ENCODE peak calls at places on chromosomes 16 and 17, in five cellular contexts. One of them, this sample, is unnamed.

GRCh38 chr17:57671546-57672204 is 73.4 kb downstream of the CCDC182 start:
- DNase-seq in germinal center: peak
- DNase-seq in activated naive CD4-positive, alpha-beta T cell: peak
- DNase-seq in hepatic stellate cell: peak
- DNase-seq in head of caudate nucleus: peak
- DNase-seq in this sample: peak

GRCh38 chr16:548586-548985 is 11.6 kb upstream of the PRR35 start:
- DNase-seq in germinal center: no peak
- DNase-seq in head of caudate nucleus: no peak
- DNase-seq in activated naive CD4-positive, alpha-beta T cell: no peak
- DNase-seq in hepatic stellate cell: no peak
- DNase-seq in this sample: no peak

GRCh38 chr16:57867000-57867561 is 64.8 kb upstream of the KIFC3 start:
- DNase-seq in germinal center: no peak
- DNase-seq in head of caudate nucleus: no peak
- DNase-seq in activated naive CD4-positive, alpha-beta T cell: no peak
- DNase-seq in hepatic stellate cell: no peak
- DNase-seq in this sample: no peak

GRCh38 chr17:34365340-34365739 is 2.3 kb upstream of the CCL1 start:
- DNase-seq in hepatic stellate cell: no peak
- DNase-seq in germinal center: no peak
- DNase-seq in head of caudate nucleus: no peak
- DNase-seq in activated naive CD4-positive, alpha-beta T cell: no peak
- DNase-seq in this sample: no peak

GRCh38 chr17:78716814-78717393 is 65.2 kb downstream of the CYTH1 start:
- DNase-seq in hepatic stellate cell: peak
- DNase-seq in germinal center: no peak
- DNase-seq in head of caudate nucleus: peak
- DNase-seq in activated naive CD4-positive, alpha-beta T cell: no peak
- DNase-seq in this sample: peak

GRCh38 chr17:48588519-48588918 is 1.5 kb downstream of the HOXB3 start:
- DNase-seq in head of caudate nucleus: no peak
- DNase-seq in germinal center: no peak
- DNase-seq in hepatic stellate cell: no peak
- DNase-seq in activated naive CD4-positive, alpha-beta T cell: no peak
- DNase-seq in this sample: no peak

GRCh38 chr16:88478115-88478514 is 25.0 kb downstream of the ZFPM1 start:
- DNase-seq in activated naive CD4-positive, alpha-beta T cell: peak
- DNase-seq in germinal center: no peak
- DNase-seq in hepatic stellate cell: no peak
- DNase-seq in head of caudate nucleus: no peak
- DNase-seq in this sample: no peak

GRCh38 chr16:18933501-18933900 is 7.3 kb upstream of the SMG1 start:
- DNase-seq in hepatic stellate cell: no peak
- DNase-seq in head of caudate nucleus: no peak
- DNase-seq in activated naive CD4-positive, alpha-beta T cell: no peak
- DNase-seq in germinal center: no peak
- DNase-seq in this sample: peak

GRCh38 chr17:69900101-69900500 is 174.9 kb upstream of the KCNJ16 start:
- DNase-seq in head of caudate nucleus: no peak
- DNase-seq in activated naive CD4-positive, alpha-beta T cell: no peak
- DNase-seq in germinal center: no peak
- DNase-seq in hepatic stellate cell: no peak
- DNase-seq in this sample: no peak

GRCh38 chr17:79632432-79632735 is 21.5 kb upstream of the RBFOX3 start:
- DNase-seq in activated naive CD4-positive, alpha-beta T cell: no peak
- DNase-seq in head of caudate nucleus: no peak
- DNase-seq in germinal center: no peak
- DNase-seq in hepatic stellate cell: no peak
- DNase-seq in this sample: no peak

GRCh38 chr16:15046692-15047376 is 9.0 kb downstream of the NTAN1 start:
- DNase-seq in head of caudate nucleus: no peak
- DNase-seq in hepatic stellate cell: no peak
- DNase-seq in activated naive CD4-positive, alpha-beta T cell: no peak
- DNase-seq in germinal center: no peak
- DNase-seq in this sample: no peak

GRCh38 chr17:56902350-56902749 is 11.5 kb downstream of the TRIM25 start:
- DNase-seq in hepatic stellate cell: peak
- DNase-seq in germinal center: no peak
- DNase-seq in activated naive CD4-positive, alpha-beta T cell: no peak
- DNase-seq in head of caudate nucleus: no peak
- DNase-seq in this sample: no peak

GRCh38 chr17:8964801-8965393 is 610 bp downstream of the PIK3R5 start:
- DNase-seq in germinal center: no peak
- DNase-seq in hepatic stellate cell: no peak
- DNase-seq in activated naive CD4-positive, alpha-beta T cell: peak
- DNase-seq in head of caudate nucleus: no peak
- DNase-seq in this sample: no peak

GRCh38 chr17:45429338-45430005 is 3.2 kb downstream of the ARHGAP27 start:
- DNase-seq in head of caudate nucleus: no peak
- DNase-seq in hepatic stellate cell: no peak
- DNase-seq in germinal center: no peak
- DNase-seq in activated naive CD4-positive, alpha-beta T cell: no peak
- DNase-seq in this sample: no peak

GRCh38 chr16:89720520-89720858 is 209 bp downstream of the VPS9D1 start:
- DNase-seq in germinal center: no peak
- DNase-seq in hepatic stellate cell: no peak
- DNase-seq in head of caudate nucleus: no peak
- DNase-seq in activated naive CD4-positive, alpha-beta T cell: no peak
- DNase-seq in this sample: no peak

GRCh38 chr16:48447940-48448536 is 62.8 kb upstream of the SIAH1 start:
- DNase-seq in hepatic stellate cell: no peak
- DNase-seq in germinal center: no peak
- DNase-seq in activated naive CD4-positive, alpha-beta T cell: no peak
- DNase-seq in head of caudate nucleus: no peak
- DNase-seq in this sample: no peak

GRCh38 chr17:47253541-47254402 is at the start of gene ITGB3:
- DNase-seq in activated naive CD4-positive, alpha-beta T cell: peak
- DNase-seq in head of caudate nucleus: peak
- DNase-seq in germinal center: peak
- DNase-seq in hepatic stellate cell: peak
- DNase-seq in this sample: peak

GRCh38 chr17:27609606-27610303 is 21.2 kb upstream of the LGALS9 start:
- DNase-seq in hepatic stellate cell: peak
- DNase-seq in germinal center: peak
- DNase-seq in head of caudate nucleus: no peak
- DNase-seq in activated naive CD4-positive, alpha-beta T cell: no peak
- DNase-seq in this sample: peak

GRCh38 chr16:4772351-4772750 is 5.4 kb upstream of the ZNF500 start:
- DNase-seq in head of caudate nucleus: no peak
- DNase-seq in germinal center: no peak
- DNase-seq in activated naive CD4-positive, alpha-beta T cell: no peak
- DNase-seq in hepatic stellate cell: no peak
- DNase-seq in this sample: no peak

GRCh38 chr16:81164958-81165357 is 68.8 kb upstream of the GCSH start:
- DNase-seq in head of caudate nucleus: no peak
- DNase-seq in activated naive CD4-positive, alpha-beta T cell: no peak
- DNase-seq in hepatic stellate cell: no peak
- DNase-seq in germinal center: no peak
- DNase-seq in this sample: no peak

GRCh38 chr17:6755731-6756184 is at the start of gene XAF1:
- DNase-seq in hepatic stellate cell: peak
- DNase-seq in germinal center: peak
- DNase-seq in activated naive CD4-positive, alpha-beta T cell: peak
- DNase-seq in head of caudate nucleus: no peak
- DNase-seq in this sample: no peak

GRCh38 chr17:49817993-49818392 is 29.5 kb downstream of the KAT7 start:
- DNase-seq in germinal center: no peak
- DNase-seq in activated naive CD4-positive, alpha-beta T cell: peak
- DNase-seq in head of caudate nucleus: no peak
- DNase-seq in hepatic stellate cell: no peak
- DNase-seq in this sample: no peak

GRCh38 chr17:9470171-9470570 is 105.4 kb downstream of the STX8 start:
- DNase-seq in head of caudate nucleus: no peak
- DNase-seq in activated naive CD4-positive, alpha-beta T cell: no peak
- DNase-seq in germinal center: no peak
- DNase-seq in hepatic stellate cell: no peak
- DNase-seq in this sample: no peak

GRCh38 chr16:72856797-72857196 is 191.1 kb downstream of the ZFHX3 start:
- DNase-seq in hepatic stellate cell: no peak
- DNase-seq in germinal center: peak
- DNase-seq in activated naive CD4-positive, alpha-beta T cell: no peak
- DNase-seq in head of caudate nucleus: no peak
- DNase-seq in this sample: no peak

GRCh38 chr17:306116-306515 is 46.5 kb downstream of the RPH3AL start:
- DNase-seq in activated naive CD4-positive, alpha-beta T cell: no peak
- DNase-seq in germinal center: no peak
- DNase-seq in head of caudate nucleus: no peak
- DNase-seq in hepatic stellate cell: no peak
- DNase-seq in this sample: no peak

GRCh38 chr17:63478814-63479494 is 2.1 kb downstream of the ACE start:
- DNase-seq in hepatic stellate cell: peak
- DNase-seq in germinal center: peak
- DNase-seq in head of caudate nucleus: peak
- DNase-seq in activated naive CD4-positive, alpha-beta T cell: peak
- DNase-seq in this sample: peak

GRCh38 chr16:66928702-66929388 is 3.5 kb upstream of the RRAD start:
- DNase-seq in hepatic stellate cell: peak
- DNase-seq in germinal center: no peak
- DNase-seq in activated naive CD4-positive, alpha-beta T cell: no peak
- DNase-seq in head of caudate nucleus: no peak
- DNase-seq in this sample: peak

GRCh38 chr17:69105907-69106730 is 35.6 kb downstream of the ABCA6 start:
- DNase-seq in activated naive CD4-positive, alpha-beta T cell: no peak
- DNase-seq in hepatic stellate cell: no peak
- DNase-seq in germinal center: no peak
- DNase-seq in head of caudate nucleus: no peak
- DNase-seq in this sample: no peak

GRCh38 chr17:16465861-16466338 is 26.1 kb downstream of the LRRC75A start:
- DNase-seq in head of caudate nucleus: no peak
- DNase-seq in germinal center: no peak
- DNase-seq in hepatic stellate cell: no peak
- DNase-seq in activated naive CD4-positive, alpha-beta T cell: no peak
- DNase-seq in this sample: no peak

GRCh38 chr16:5065813-5066212 is at the start of gene C16orf89:
- DNase-seq in activated naive CD4-positive, alpha-beta T cell: no peak
- DNase-seq in hepatic stellate cell: no peak
- DNase-seq in head of caudate nucleus: peak
- DNase-seq in germinal center: no peak
- DNase-seq in this sample: peak

GRCh38 chr16:68662035-68662434 is 16.9 kb downstream of the CDH3 start:
- DNase-seq in head of caudate nucleus: no peak
- DNase-seq in germinal center: no peak
- DNase-seq in hepatic stellate cell: no peak
- DNase-seq in activated naive CD4-positive, alpha-beta T cell: no peak
- DNase-seq in this sample: no peak

GRCh38 chr16:74623846-74624245 is 16.9 kb upstream of the GLG1 start:
- DNase-seq in head of caudate nucleus: no peak
- DNase-seq in germinal center: no peak
- DNase-seq in hepatic stellate cell: no peak
- DNase-seq in activated naive CD4-positive, alpha-beta T cell: no peak
- DNase-seq in this sample: no peak

GRCh38 chr17:80430446-80431245 is 15.7 kb downstream of the ENDOV start:
- DNase-seq in hepatic stellate cell: no peak
- DNase-seq in activated naive CD4-positive, alpha-beta T cell: no peak
- DNase-seq in head of caudate nucleus: no peak
- DNase-seq in germinal center: no peak
- DNase-seq in this sample: no peak

GRCh38 chr16:48076455-48077012 is 79.3 kb downstream of the ABCC12 start:
- DNase-seq in germinal center: no peak
- DNase-seq in head of caudate nucleus: no peak
- DNase-seq in activated naive CD4-positive, alpha-beta T cell: no peak
- DNase-seq in hepatic stellate cell: peak
- DNase-seq in this sample: no peak

GRCh38 chr17:8122391-8122922 is 1.4 kb downstream of the HES7 start:
- DNase-seq in activated naive CD4-positive, alpha-beta T cell: no peak
- DNase-seq in hepatic stellate cell: peak
- DNase-seq in germinal center: no peak
- DNase-seq in head of caudate nucleus: no peak
- DNase-seq in this sample: peak

GRCh38 chr17:75783069-75783783 is 1.4 kb upstream of the UNK start:
- DNase-seq in germinal center: peak
- DNase-seq in hepatic stellate cell: no peak
- DNase-seq in activated naive CD4-positive, alpha-beta T cell: no peak
- DNase-seq in head of caudate nucleus: no peak
- DNase-seq in this sample: peak

GRCh38 chr17:78395186-78395585 is 16.7 kb downstream of the PGS1 start:
- DNase-seq in activated naive CD4-positive, alpha-beta T cell: no peak
- DNase-seq in germinal center: no peak
- DNase-seq in head of caudate nucleus: no peak
- DNase-seq in hepatic stellate cell: no peak
- DNase-seq in this sample: no peak

GRCh38 chr17:10105513-10106001 is 92.8 kb downstream of the GAS7 start:
- DNase-seq in activated naive CD4-positive, alpha-beta T cell: no peak
- DNase-seq in germinal center: no peak
- DNase-seq in head of caudate nucleus: no peak
- DNase-seq in hepatic stellate cell: no peak
- DNase-seq in this sample: no peak

GRCh38 chr17:34626141-34626681 is 46.8 kb downstream of the TMEM132E start:
- DNase-seq in hepatic stellate cell: no peak
- DNase-seq in head of caudate nucleus: no peak
- DNase-seq in germinal center: no peak
- DNase-seq in activated naive CD4-positive, alpha-beta T cell: no peak
- DNase-seq in this sample: peak